ENCODE peak calls at places on chromosomes 3 and 15, in seven cellular contexts. H is heart left ventricle, S is Peyer's patch, Z is prostate gland, D is testis, M is sigmoid colon, N is upper lobe of left lung. O is an unnamed sample.
A peak's percentile ranks its signal among the peaks of the same experiment; 100 is the strongest.

GRCh38 chr15:73078722-73079121 is 26.5 kb downstream of the NEO1 start:
- DNase-seq in N (no peak), M (no peak), Z (peak; percentile 80), D (no peak), H (no peak), S (no peak), O (no peak)

GRCh38 chr15:77549552-77550274 is 83.0 kb downstream of the LINGO1 start:
- DNase-seq in M (no peak), S (no peak), Z (no peak), H (no peak), N (no peak), D (no peak), O (no peak)

GRCh38 chr3:115670911-115671310 is 47.6 kb downstream of the GAP43 start:
- DNase-seq in Z (no peak), D (no peak), M (no peak), S (no peak), H (no peak), N (no peak), O (no peak)

GRCh38 chr3:177335728-177336127 is 138.4 kb upstream of the TBL1XR1 start:
- DNase-seq in D (no peak), S (no peak), N (no peak), H (no peak), Z (peak; percentile 12), M (no peak), O (no peak)

GRCh38 chr15:63481105-63481810 is 23.1 kb upstream of the USP3 start:
- DNase-seq in S (no peak), D (no peak), M (no peak), Z (no peak), N (no peak), H (no peak), O (no peak)

GRCh38 chr3:98376631-98377030 is 13.8 kb upstream of the OR5K3 start:
- DNase-seq in S (no peak), H (no peak), N (no peak), Z (no peak), D (no peak), M (no peak), O (no peak)

GRCh38 chr3:108724101-108724500 is 33.1 kb downstream of the RETNLB start:
- DNase-seq in H (no peak), S (no peak), M (no peak), Z (no peak), D (no peak), N (no peak), O (no peak)

GRCh38 chr3:18712713-18713575 is 287.8 kb upstream of the SATB1 start:
- DNase-seq in D (no peak), S (no peak), M (no peak), Z (no peak), N (no peak), H (no peak), O (no peak)

GRCh38 chr3:127728417-127728816 is 55.7 kb downstream of the ABTB1 start:
- DNase-seq in M (no peak), N (no peak), S (no peak), Z (no peak), D (no peak), H (no peak), O (peak; percentile 0)

GRCh38 chr3:128936341-128936740 is 56.9 kb downstream of the ACAD9 start:
- DNase-seq in H (no peak), N (no peak), Z (no peak), M (no peak), D (no peak), S (no peak), O (no peak)

GRCh38 chr3:192490720-192491119 is 236.6 kb downstream of the FGF12 start:
- DNase-seq in S (no peak), D (no peak), N (no peak), M (no peak), Z (no peak), H (no peak), O (no peak)

GRCh38 chr15:95290376-95290973 is 1040.0 kb upstream of the NR2F2 start:
- DNase-seq in N (no peak), M (no peak), D (no peak), S (no peak), Z (no peak), H (no peak), O (no peak)

GRCh38 chr15:77034620-77035467 is 36.1 kb downstream of the TSPAN3 start:
- DNase-seq in H (peak; percentile 55), M (peak; percentile 49), N (no peak), D (peak; percentile 37), Z (no peak), S (peak; percentile 19), O (peak; percentile 11)

GRCh38 chr15:99507732-99508571 is 57.8 kb upstream of the MEF2A start:
- DNase-seq in M (peak; percentile 80), N (no peak), H (no peak), Z (peak; percentile 25), S (peak; percentile 52), D (peak; percentile 54), O (no peak)

GRCh38 chr3:29338981-29339833 is 58.3 kb downstream of the RBMS3 start:
- DNase-seq in S (no peak), H (no peak), D (no peak), M (no peak), N (no peak), Z (no peak), O (no peak)

GRCh38 chr3:68972358-68972979 is 40.1 kb upstream of the TAFA4 start:
- DNase-seq in H (no peak), N (no peak), M (peak; percentile 67), Z (peak; percentile 23), D (peak; percentile 67), S (no peak), O (peak; percentile 25)

GRCh38 chr15:49813615-49814014 is 192.8 kb downstream of the DTWD1 start:
- DNase-seq in Z (no peak), D (no peak), H (no peak), M (no peak), N (no peak), S (no peak), O (no peak)

GRCh38 chr3:71413572-71413971 is 170.0 kb downstream of the FOXP1 start:
- DNase-seq in Z (no peak), H (no peak), M (no peak), D (no peak), S (no peak), N (no peak), O (no peak)

GRCh38 chr3:89216021-89216739 is 108.8 kb downstream of the EPHA3 start:
- DNase-seq in M (no peak), D (no peak), N (no peak), Z (no peak), S (no peak), H (no peak), O (no peak)

GRCh38 chr3:133264920-133265319 is 134.9 kb upstream of the BFSP2 start:
- DNase-seq in Z (no peak), D (no peak), N (no peak), S (no peak), H (no peak), M (no peak), O (no peak)

GRCh38 chr3:23481660-23482278 is 278.6 kb downstream of the UBE2E2 start:
- DNase-seq in D (no peak), H (no peak), S (no peak), M (no peak), Z (no peak), N (no peak), O (no peak)

GRCh38 chr15:83565553-83566159 is 88.3 kb upstream of the ADAMTSL3 start:
- DNase-seq in H (no peak), Z (no peak), S (no peak), D (no peak), M (no peak), N (no peak), O (no peak)

GRCh38 chr3:100535610-100535943 is 43.2 kb downstream of the TMEM45A start:
- DNase-seq in Z (no peak), N (no peak), D (no peak), H (no peak), M (no peak), S (no peak), O (no peak)

GRCh38 chr15:93007994-93008393 is 81.0 kb downstream of the RGMA start:
- DNase-seq in S (no peak), Z (no peak), M (no peak), H (no peak), N (no peak), D (no peak), O (no peak)

GRCh38 chr15:64844576-64845140 is 2.9 kb downstream of the PLEKHO2 start:
- DNase-seq in M (peak; percentile 66), N (no peak), Z (no peak), D (no peak), H (no peak), S (peak; percentile 52), O (no peak)

GRCh38 chr3:123481722-123482457 is 33.0 kb upstream of the ADCY5 start:
- DNase-seq in H (no peak), D (no peak), N (no peak), M (no peak), Z (no peak), S (no peak), O (no peak)

GRCh38 chr3:123479891-123480290 is 31.0 kb upstream of the ADCY5 start:
- DNase-seq in S (no peak), Z (no peak), M (no peak), N (no peak), D (no peak), H (no peak), O (no peak)

GRCh38 chr3:123481071-123481470 is 32.2 kb upstream of the ADCY5 start:
- DNase-seq in S (no peak), D (no peak), N (peak; percentile 40), Z (no peak), H (no peak), M (no peak), O (no peak)

GRCh38 chr3:123478314-123478713 is 29.4 kb upstream of the ADCY5 start:
- DNase-seq in N (no peak), D (no peak), H (no peak), M (no peak), S (no peak), Z (no peak), O (no peak)

GRCh38 chr3:123480428-123480827 is 31.5 kb upstream of the ADCY5 start:
- DNase-seq in S (no peak), D (no peak), H (no peak), Z (no peak), M (no peak), N (no peak), O (no peak)
- H3K4me3 ChIP-seq in S (no peak overlapping the region), D (no peak overlapping the region), H (no peak overlapping the region), Z (no peak overlapping the region), M (no peak overlapping the region), N (no peak overlapping the region), O (no peak overlapping the region)

GRCh38 chr3:62587169-62587568 is 213.8 kb upstream of the FEZF2 start:
- DNase-seq in Z (no peak), H (no peak), D (no peak), N (no peak), M (no peak), S (no peak), O (no peak)
- TF ChIP-seq POLR2A in Z (no peak), H (no peak), D (no peak), N (no peak), M (no peak), S (no peak), O (no peak)

GRCh38 chr15:90095521-90095959 is 6.7 kb downstream of the IDH2 start:
- DNase-seq in M (peak; percentile 42), N (no peak), S (no peak), D (no peak), Z (peak; percentile 78), H (no peak), O (peak; percentile 87)
- H3K4me1 ChIP-seq in M (peaks cover 92% of the 10 kb centered on the region), N (peaks cover 31% of the 10 kb centered on the region), S (peaks cover 6% of the 10 kb centered on the region), D (peaks cover 3% of the 10 kb centered on the region), Z (peaks cover 22% of the 10 kb centered on the region), H (peaks cover 28% of the 10 kb centered on the region), O (peaks cover 90% of the 10 kb centered on the region)

DNA sequence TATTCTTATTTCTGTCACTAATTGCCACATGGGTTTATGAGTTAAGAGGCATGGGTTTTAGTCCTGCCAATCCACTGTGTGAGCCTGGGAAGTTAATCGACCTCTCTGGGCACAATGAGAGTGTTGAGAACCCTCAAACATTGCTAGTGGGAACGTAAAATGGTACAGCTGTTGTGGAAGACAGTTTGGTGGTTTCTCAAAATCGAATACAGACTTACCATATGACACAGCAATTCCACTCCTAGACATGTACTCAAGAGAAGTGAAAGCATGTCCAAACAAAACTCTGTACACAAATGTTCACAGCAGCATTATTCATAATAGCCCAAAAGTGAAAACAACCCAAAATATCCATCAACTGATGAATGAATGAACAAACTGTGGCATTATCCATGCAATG is 5.7 kb upstream of the GNB5 start:
- DNase-seq in Z (no peak), H (no peak), M (no peak), N (no peak), S (no peak), D (no peak), O (no peak)
- H3K4me3 ChIP-seq in Z (no peak overlapping the region), H (no peak overlapping the region), M (no peak overlapping the region), N (no peak overlapping the region), S (no peak overlapping the region), D (no peak overlapping the region), O (no peak overlapping the region)

O was measured in body of pancreas.